ENCODE peak calls at places on chromosome 13, in six cellular contexts. T, Z, S, Y, K and U are unnamed samples.

GRCh38 chr13:51585696-51586095 is 1.4 kb downstream of the WDFY2 start:
- DNase-seq in T (peak), Y (no peak), S (peak), Z (no peak), K (peak), U (no peak)

GRCh38 chr13:33110713-33111413 is 94.6 kb downstream of the KL start:
- DNase-seq in S (peak), Y (no peak), Z (peak), K (peak), T (no peak), U (no peak)

GRCh38 chr13:45352031-45352430 is 11.0 kb upstream of the TPT1 start:
- DNase-seq in T (no peak), Y (no peak), K (no peak), S (no peak), Z (no peak), U (no peak)

GRCh38 chr13:105363747-105364177 is 1171.7 kb downstream of the EFNB2 start:
- DNase-seq in Y (no peak), Z (no peak), T (no peak), S (no peak), K (no peak), U (no peak)

GRCh38 chr13:104920091-104920490 is 1615.4 kb downstream of the EFNB2 start:
- DNase-seq in Y (no peak), K (no peak), S (no peak), Z (no peak), T (no peak), U (no peak)

GRCh38 chr13:29006359-29006850 is 186.3 kb downstream of the MTUS2 start:
- DNase-seq in S (no peak), T (no peak), Y (no peak), Z (no peak), K (no peak), U (no peak)

GRCh38 chr13:108326318-108326717 is 56.8 kb downstream of the TNFSF13B start:
- DNase-seq in Z (no peak), Y (peak), K (no peak), T (no peak), S (no peak), U (no peak)

GRCh38 chr13:71517004-71517403 is 350.0 kb downstream of the DACH1 start:
- DNase-seq in S (no peak), T (peak), Z (no peak), Y (no peak), K (no peak), U (peak)

GRCh38 chr13:79427265-79427664 is 21.2 kb upstream of the RBM26 start:
- DNase-seq in S (no peak), T (no peak), K (no peak), Y (no peak), Z (no peak), U (no peak)

GRCh38 chr13:93249918-93250306 is 23.3 kb downstream of the GPC6 start:
- DNase-seq in T (no peak), K (no peak), Z (no peak), Y (no peak), S (no peak), U (no peak)

GRCh38 chr13:67383358-67383757 is 153.2 kb upstream of the PCDH9 start:
- DNase-seq in Z (no peak), S (peak), Y (no peak), T (no peak), K (peak), U (no peak)

GRCh38 chr13:86567119-86567518 is 767.9 kb upstream of the SLITRK6 start:
- DNase-seq in K (no peak), Z (no peak), T (peak), Y (peak), S (no peak), U (no peak)

GRCh38 chr13:33489563-33489962 is 204.0 kb upstream of the STARD13 start:
- DNase-seq in K (no peak), Z (no peak), S (no peak), Y (peak), T (no peak), U (no peak)

GRCh38 chr13:30569901-30570576 is 47.7 kb upstream of the USPL1 start:
- DNase-seq in T (peak), K (peak), Y (peak), Z (peak), S (peak), U (peak)

GRCh38 chr13:74990992-74991391 is 491.0 kb downstream of the TBC1D4 start:
- DNase-seq in T (no peak), K (no peak), Y (peak), Z (no peak), S (no peak), U (no peak)

GRCh38 chr13:58300224-58300623 is 668.7 kb downstream of the PCDH17 start:
- DNase-seq in Z (no peak), Y (no peak), S (no peak), T (no peak), K (no peak), U (no peak)

GRCh38 chr13:46296920-46297319 is 85.2 kb downstream of the LRRC63 start:
- DNase-seq in Y (no peak), Z (no peak), S (peak), K (peak), T (peak), U (peak)

GRCh38 chr13:33275916-33276315 is 9.6 kb downstream of the STARD13 start:
- DNase-seq in S (peak), Y (no peak), K (no peak), T (no peak), Z (no peak), U (no peak)

GRCh38 chr13:93248627-93249047 is 22.0 kb downstream of the GPC6 start:
- DNase-seq in K (no peak), Y (peak), T (peak), Z (no peak), S (peak), U (no peak)

GRCh38 chr13:94201022-94201421 is 278.5 kb downstream of the DCT start:
- DNase-seq in Y (no peak), Z (no peak), S (no peak), K (no peak), T (no peak), U (no peak)

GRCh38 chr13:32086366-32086765 is 54.8 kb downstream of the FRY start:
- DNase-seq in Z (no peak), T (no peak), S (peak), K (no peak), Y (no peak), U (no peak)

GRCh38 chr13:104616990-104617389 is 1550.8 kb upstream of the SLC10A2 start:
- DNase-seq in S (no peak), Z (no peak), T (no peak), Y (no peak), K (no peak), U (no peak)

GRCh38 chr13:50261502-50261901 is 246.3 kb downstream of the KCNRG start:
- DNase-seq in Y (no peak), T (no peak), Z (no peak), K (no peak), S (no peak), U (no peak)

GRCh38 chr13:95075506-95075905 is 225.7 kb downstream of the ABCC4 start:
- DNase-seq in Y (no peak), Z (no peak), T (no peak), K (no peak), S (no peak), U (no peak)

GRCh38 chr13:76993473-76993872 is 1.6 kb downstream of the CLN5 start:
- DNase-seq in T (no peak), K (no peak), Y (no peak), Z (no peak), S (no peak), U (no peak)

GRCh38 chr13:91520952-91521351 is 122.5 kb downstream of the GPC5 start:
- DNase-seq in Y (no peak), T (no peak), Z (no peak), K (no peak), S (no peak), U (no peak)

GRCh38 chr13:30576528-30576927 is 41.2 kb upstream of the USPL1 start:
- DNase-seq in T (peak), K (peak), Y (no peak), Z (peak), S (peak), U (no peak)

GRCh38 chr13:102688306-102688973 is 6.4 kb downstream of the METTL21C start:
- DNase-seq in K (no peak), Y (peak), Z (no peak), S (no peak), T (no peak), U (no peak)

GRCh38 chr13:50126378-50127016 is 111.3 kb downstream of the KCNRG start:
- DNase-seq in Y (peak), Z (peak), S (peak), T (peak), K (peak), U (no peak)

GRCh38 chr13:73090116-73090811 is 31.5 kb downstream of the KLF5 start:
- DNase-seq in Z (peak), K (peak), Y (peak), T (peak), S (peak), U (peak)

GRCh38 chr13:79442221-79442620 is 36.2 kb upstream of the RBM26 start:
- DNase-seq in K (no peak), S (no peak), T (no peak), Z (no peak), Y (no peak), U (no peak)

GRCh38 chr13:104847863-104848262 is 1687.6 kb downstream of the EFNB2 start:
- DNase-seq in Y (no peak), T (peak), S (no peak), Z (no peak), K (no peak), U (no peak)

GRCh38 chr13:102721800-102722231 is 27.0 kb upstream of the METTL21C start:
- DNase-seq in S (no peak), K (peak), Z (peak), Y (no peak), T (no peak), U (no peak)

GRCh38 chr13:49044849-49045248 is 69.1 kb downstream of the FNDC3A start:
- DNase-seq in S (no peak), T (no peak), K (no peak), Z (no peak), Y (no peak), U (no peak)

GRCh38 chr13:39016789-39017188 is 21.1 kb downstream of the PROSER1 start:
- DNase-seq in S (peak), Y (peak), Z (peak), K (peak), T (peak), U (no peak)

GRCh38 chr13:103960011-103960410 is 893.8 kb upstream of the SLC10A2 start:
- DNase-seq in S (no peak), Z (no peak), K (peak), T (no peak), Y (no peak), U (no peak)

GRCh38 chr13:110397445-110397844 is 90.4 kb downstream of the COL4A2 start:
- DNase-seq in K (peak), Z (peak), T (peak), S (peak), Y (no peak), U (no peak)

GRCh38 chr13:110398564-110399507 is 91.8 kb downstream of the COL4A2 start:
- DNase-seq in Z (no peak), Y (no peak), K (peak), S (peak), T (no peak), U (no peak)

GRCh38 chr13:110394371-110394841 is 87.3 kb downstream of the COL4A2 start:
- DNase-seq in K (peak), Z (no peak), T (no peak), Y (no peak), S (peak), U (no peak)

GRCh38 chr13:110396913-110397379 is 89.9 kb downstream of the COL4A2 start:
- DNase-seq in Y (no peak), S (peak), Z (peak), K (peak), T (peak), U (peak)

GRCh38 chr13:110396476-110396875 is 89.4 kb downstream of the COL4A2 start:
- DNase-seq in K (peak), S (no peak), Z (no peak), T (no peak), Y (no peak), U (no peak)
- H3K4me3 ChIP-seq in K (no peak), S (no peak), Z (no peak), T (no peak), Y (no peak), U (no peak)

DNA sequence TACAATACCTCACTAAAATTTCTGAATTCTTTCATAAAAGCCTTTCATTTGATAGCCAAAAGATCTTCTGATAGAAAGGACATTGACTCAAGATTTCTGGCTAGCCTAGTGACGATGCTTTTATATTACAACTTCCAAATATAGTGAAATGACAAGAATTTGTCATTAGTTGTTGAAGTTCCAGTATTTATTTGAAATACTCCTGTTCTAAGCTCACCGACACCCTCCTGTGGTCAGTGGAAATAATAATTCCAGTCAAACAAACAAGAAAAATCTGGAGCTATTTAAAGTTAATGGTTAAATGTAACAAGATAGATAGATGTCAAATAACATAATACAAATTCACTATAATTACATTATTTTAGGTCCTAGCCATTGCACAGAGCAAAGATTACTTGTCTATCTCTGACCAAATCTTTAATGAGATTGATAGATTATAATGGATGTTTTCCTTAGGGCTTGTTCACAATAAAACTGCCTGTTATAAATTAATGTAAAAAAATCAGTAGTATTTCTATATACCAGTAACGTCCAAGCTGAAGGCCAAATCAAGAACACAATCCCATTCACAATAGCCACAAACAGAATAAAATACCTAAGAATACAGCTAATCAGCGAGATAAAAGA is 195.5 kb downstream of the RGCC start:
- DNase-seq in Z (peak), S (peak), K (peak), T (peak), Y (peak), U (no peak)
- TF ChIP-seq CTCF in Z (peak), S (peak), K (peak), T (peak), Y (peak), U (peak)

DNA sequence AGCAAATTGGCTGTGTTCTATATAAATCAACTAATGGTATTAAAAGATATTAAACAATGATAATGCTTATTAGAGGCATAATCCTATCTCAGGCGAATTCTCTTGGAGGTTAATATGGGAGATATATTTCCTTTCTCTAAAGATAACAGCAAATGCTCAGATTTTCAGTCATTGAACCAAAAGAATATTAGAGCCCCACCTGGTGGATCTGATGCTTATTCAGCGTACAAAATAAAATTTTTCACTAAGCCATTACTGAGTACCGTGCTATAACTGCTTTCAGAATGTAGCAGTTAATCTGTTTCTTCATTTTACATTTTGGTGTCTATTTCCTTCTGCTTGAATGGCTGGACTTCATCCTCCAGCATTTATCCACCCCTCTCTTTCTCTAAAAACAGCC is 143.3 kb upstream of the IPO5 start:
- DNase-seq in T (peak), K (peak), Y (peak), S (peak), Z (no peak), U (no peak)
- H3K4me3 ChIP-seq in T (no peak), K (no peak), Y (no peak), S (no peak), Z (no peak), U (no peak)

DNA sequence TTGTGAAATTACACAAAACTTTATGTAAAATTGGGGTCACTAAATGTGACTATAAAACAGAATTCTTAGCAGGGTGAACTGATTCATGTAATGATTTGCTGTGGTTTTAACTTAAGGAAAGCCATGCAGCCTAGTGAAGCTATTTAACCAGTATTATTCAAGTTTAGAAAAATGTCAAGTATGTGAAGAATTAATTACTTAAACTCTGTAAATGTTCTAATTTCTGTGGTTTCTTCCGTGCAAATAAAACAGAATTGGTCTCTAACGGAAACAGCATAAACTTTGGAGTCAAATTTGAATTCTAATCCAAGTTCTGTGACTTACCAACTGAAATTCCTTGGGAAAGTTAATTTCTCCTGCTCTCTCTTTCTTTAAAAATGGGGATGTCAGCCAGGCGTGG is 13.3 kb downstream of the CDC16 start:
- DNase-seq in Z (no peak), S (peak), T (no peak), Y (no peak), K (no peak), U (no peak)
- TF ChIP-seq CTCF in Z (no peak), S (no peak), T (no peak), Y (no peak), K (no peak), U (no peak)

DNA sequence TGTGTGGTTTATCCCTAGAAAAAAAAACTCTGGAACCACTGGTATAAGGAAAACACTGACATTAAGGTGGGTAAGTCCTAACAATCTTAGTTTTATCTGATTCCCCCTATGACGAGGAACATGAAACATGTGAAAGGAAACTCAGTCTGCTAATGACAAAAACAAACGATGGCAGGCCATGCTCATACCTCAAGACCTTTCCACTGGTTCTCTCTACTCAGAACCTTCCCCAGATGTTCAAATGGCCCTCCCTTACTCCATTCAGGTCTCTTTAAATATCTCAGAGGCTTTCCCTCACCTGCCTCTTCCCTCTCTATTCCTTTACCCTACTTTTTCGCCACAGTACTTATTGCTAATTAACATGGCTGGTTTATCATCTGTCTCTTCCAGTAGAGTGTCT is 1.6 kb downstream of the TUBGCP3 start:
- DNase-seq in T (no peak), S (no peak), Z (no peak), K (no peak), Y (no peak), U (no peak)
- H3K4me3 ChIP-seq in T (peak), S (no peak), Z (no peak), K (no peak), Y (peak), U (peak)

DNA sequence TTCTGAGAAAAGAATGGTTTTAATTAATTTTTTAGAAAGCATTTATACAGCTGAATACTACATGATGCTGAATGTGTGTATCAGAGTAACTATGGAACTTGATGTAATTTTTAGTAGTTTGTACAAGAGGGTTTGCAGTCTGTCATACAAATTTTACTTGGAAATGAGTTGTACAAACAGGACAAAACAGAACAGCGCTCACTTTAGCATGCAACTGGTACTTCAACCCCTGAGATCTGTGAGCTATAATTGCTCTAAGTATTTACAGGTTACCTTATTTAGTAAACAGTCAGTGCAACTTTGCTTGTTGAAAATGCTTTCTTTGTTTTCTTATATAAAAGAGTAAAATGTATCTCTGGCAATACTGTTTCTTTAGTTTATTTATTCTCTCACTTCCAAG is 719 bp downstream of the TNFRSF19 start:
- DNase-seq in Z (no peak), T (peak), K (peak), S (peak), Y (no peak), U (peak)
- TF ChIP-seq CTCF in Z (no peak), T (peak), K (peak), S (peak), Y (no peak), U (no peak)

DNA sequence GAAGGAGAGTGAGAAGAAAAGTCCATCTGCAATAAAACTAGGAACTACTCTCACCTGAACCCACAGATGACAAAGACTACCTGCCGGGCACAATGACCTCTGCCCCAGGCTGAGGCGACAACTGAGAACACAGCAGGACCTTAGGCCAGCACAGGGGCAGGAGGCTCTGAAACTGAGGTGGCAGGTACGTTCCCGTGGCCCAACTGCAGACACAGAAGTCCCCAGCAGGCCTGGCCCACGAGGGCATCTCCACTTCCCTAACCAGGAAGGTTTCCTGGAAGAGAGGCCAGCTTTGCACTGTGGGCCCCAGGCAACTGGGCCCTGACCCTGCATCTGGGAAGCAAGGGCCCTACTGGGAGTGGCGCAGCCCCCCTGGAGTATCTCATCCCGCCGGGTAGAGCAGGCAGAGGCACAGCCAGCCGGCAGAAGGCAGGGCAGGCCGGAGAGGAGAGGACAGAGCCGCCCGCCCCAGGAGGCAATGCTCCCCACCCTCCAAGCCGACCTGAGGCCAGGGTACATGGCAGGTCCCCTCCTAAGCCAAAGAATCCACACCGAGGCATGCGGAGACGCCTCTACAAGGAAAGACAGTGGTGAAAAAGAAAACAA is 32.7 kb downstream of the STK24 start:
- DNase-seq in Z (no peak), Y (no peak), K (no peak), S (no peak), T (no peak), U (no peak)
- H3K4me3 ChIP-seq in Z (no peak), Y (no peak), K (no peak), S (no peak), T (no peak), U (no peak)

GRCh38 chr13:26693749-26694463 is 66.7 kb downstream of the GPR12 start:
- DNase-seq in K (no peak), T (no peak), Z (no peak), S (no peak), Y (peak), U (no peak)

GRCh38 chr13:26694609-26695359 is 65.8 kb downstream of the GPR12 start:
- DNase-seq in T (no peak), S (no peak), Z (no peak), K (no peak), Y (no peak), U (no peak)

GRCh38 chr13:26697069-26697955 is 63.3 kb downstream of the GPR12 start:
- DNase-seq in Y (no peak), K (no peak), S (no peak), T (no peak), Z (no peak), U (no peak)

GRCh38 chr13:26695360-26695705 is 65.3 kb downstream of the GPR12 start:
- DNase-seq in K (no peak), Y (no peak), S (no peak), T (no peak), Z (no peak), U (no peak)

GRCh38 chr13:26695891-26696311 is 64.7 kb downstream of the GPR12 start:
- DNase-seq in Z (no peak), S (no peak), T (no peak), K (no peak), Y (no peak), U (no peak)
- TF ChIP-seq CTCF in Z (no peak), S (no peak), T (no peak), K (no peak), Y (no peak), U (no peak)